ENCODE peak calls at places on chromosome 15, in four cellular contexts. One of them, this sample, is unnamed.

GRCh38 chr15:82854554-82854953 is 45.1 kb downstream of the WHAMM start:
- DNase-seq in esophagus squamous epithelium: no peak
- DNase-seq in GM23338: no peak
- DNase-seq in cardiac muscle cell: no peak
- DNase-seq in this sample: no peak

GRCh38 chr15:73081321-73081958 is 29.2 kb downstream of the NEO1 start:
- DNase-seq in esophagus squamous epithelium: no peak
- DNase-seq in GM23338: peak; percentile 74
- DNase-seq in cardiac muscle cell: peak; percentile 79
- DNase-seq in this sample: peak; percentile 54

GRCh38 chr15:51796777-51797474 is 32.5 kb upstream of the TMOD3 start:
- DNase-seq in esophagus squamous epithelium: no peak
- DNase-seq in cardiac muscle cell: no peak
- DNase-seq in GM23338: peak; percentile 12
- DNase-seq in this sample: no peak

GRCh38 chr15:62850791-62851291 is 191.7 kb upstream of the TPM1 start:
- DNase-seq in cardiac muscle cell: peak; percentile 71
- DNase-seq in GM23338: peak; percentile 75
- DNase-seq in esophagus squamous epithelium: no peak
- DNase-seq in this sample: peak; percentile 89

GRCh38 chr15:71312194-71312708 is 197.0 kb downstream of the THSD4 start:
- DNase-seq in GM23338: no peak
- DNase-seq in cardiac muscle cell: no peak
- DNase-seq in esophagus squamous epithelium: no peak
- DNase-seq in this sample: no peak

GRCh38 chr15:45402955-45403892 is 24.9 kb upstream of the GATM start:
- DNase-seq in GM23338: peak; percentile 49
- DNase-seq in cardiac muscle cell: peak; percentile 30
- DNase-seq in esophagus squamous epithelium: no peak
- DNase-seq in this sample: peak; percentile 47

GRCh38 chr15:91456251-91456718 is 356.2 kb downstream of the SV2B start:
- DNase-seq in cardiac muscle cell: peak; percentile 22
- DNase-seq in GM23338: no peak
- DNase-seq in esophagus squamous epithelium: no peak
- DNase-seq in this sample: no peak

GRCh38 chr15:43998607-43999006 is 171.8 kb downstream of the WDR76 start:
- DNase-seq in esophagus squamous epithelium: no peak
- DNase-seq in cardiac muscle cell: peak; percentile 90
- DNase-seq in GM23338: peak; percentile 24
- DNase-seq in this sample: no peak

GRCh38 chr15:73361331-73361730 is 7.4 kb downstream of the HCN4 start:
- DNase-seq in cardiac muscle cell: no peak
- DNase-seq in esophagus squamous epithelium: no peak
- DNase-seq in GM23338: no peak
- DNase-seq in this sample: no peak

GRCh38 chr15:56042982-56043980 is 49.9 kb upstream of the NEDD4 start:
- DNase-seq in cardiac muscle cell: no peak
- DNase-seq in esophagus squamous epithelium: no peak
- DNase-seq in GM23338: peak; percentile 6
- DNase-seq in this sample: no peak

GRCh38 chr15:85825118-85825517 is 30.4 kb upstream of the KLHL25 start:
- DNase-seq in GM23338: no peak
- DNase-seq in cardiac muscle cell: no peak
- DNase-seq in esophagus squamous epithelium: no peak
- DNase-seq in this sample: no peak

GRCh38 chr15:70447927-70448698 is 315.2 kb downstream of the UACA start:
- DNase-seq in GM23338: peak; percentile 38
- DNase-seq in esophagus squamous epithelium: no peak
- DNase-seq in cardiac muscle cell: peak; percentile 40
- DNase-seq in this sample: no peak

GRCh38 chr15:49832421-49832980 is 211.7 kb downstream of the DTWD1 start:
- DNase-seq in GM23338: peak; percentile 75
- DNase-seq in esophagus squamous epithelium: no peak
- DNase-seq in cardiac muscle cell: no peak
- DNase-seq in this sample: no peak

GRCh38 chr15:89666147-89666857 is 11.0 kb upstream of the KIF7 start:
- DNase-seq in GM23338: peak; percentile 29
- DNase-seq in esophagus squamous epithelium: no peak
- DNase-seq in cardiac muscle cell: no peak
- DNase-seq in this sample: no peak

GRCh38 chr15:77030928-77031375 is 36.0 kb downstream of the PSTPIP1 start:
- DNase-seq in esophagus squamous epithelium: no peak
- DNase-seq in cardiac muscle cell: no peak
- DNase-seq in GM23338: no peak
- DNase-seq in this sample: no peak

GRCh38 chr15:80587816-80588456 is 107.2 kb upstream of the ABHD17C start:
- DNase-seq in cardiac muscle cell: peak; percentile 85
- DNase-seq in GM23338: no peak
- DNase-seq in esophagus squamous epithelium: no peak
- DNase-seq in this sample: peak; percentile 12

GRCh38 chr15:35928847-35929246 is 382.9 kb upstream of the DPH6 start:
- DNase-seq in GM23338: no peak
- DNase-seq in cardiac muscle cell: no peak
- DNase-seq in esophagus squamous epithelium: no peak
- DNase-seq in this sample: no peak

GRCh38 chr15:34804113-34804512 is 8.8 kb upstream of the ACTC1 start:
- DNase-seq in GM23338: no peak
- DNase-seq in cardiac muscle cell: no peak
- DNase-seq in esophagus squamous epithelium: no peak
- DNase-seq in this sample: no peak

GRCh38 chr15:84960391-84961113 is 21.1 kb upstream of the PDE8A start:
- DNase-seq in cardiac muscle cell: no peak
- DNase-seq in GM23338: peak; percentile 76
- DNase-seq in esophagus squamous epithelium: no peak
- DNase-seq in this sample: no peak

GRCh38 chr15:22951381-22952280 is 28.5 kb downstream of the CYFIP1 start:
- DNase-seq in GM23338: no peak
- DNase-seq in esophagus squamous epithelium: no peak
- DNase-seq in cardiac muscle cell: no peak
- DNase-seq in this sample: no peak

GRCh38 chr15:22954326-22954725 is 25.8 kb downstream of the CYFIP1 start:
- DNase-seq in GM23338: no peak
- DNase-seq in esophagus squamous epithelium: no peak
- DNase-seq in cardiac muscle cell: no peak
- DNase-seq in this sample: no peak

GRCh38 chr15:22951031-22951380 is 29.2 kb downstream of the CYFIP1 start:
- DNase-seq in cardiac muscle cell: no peak
- DNase-seq in GM23338: no peak
- DNase-seq in esophagus squamous epithelium: no peak
- DNase-seq in this sample: no peak

GRCh38 chr15:22954798-22955543 is 25.2 kb downstream of the CYFIP1 start:
- DNase-seq in esophagus squamous epithelium: no peak
- DNase-seq in GM23338: no peak
- DNase-seq in cardiac muscle cell: no peak
- DNase-seq in this sample: no peak

DNA sequence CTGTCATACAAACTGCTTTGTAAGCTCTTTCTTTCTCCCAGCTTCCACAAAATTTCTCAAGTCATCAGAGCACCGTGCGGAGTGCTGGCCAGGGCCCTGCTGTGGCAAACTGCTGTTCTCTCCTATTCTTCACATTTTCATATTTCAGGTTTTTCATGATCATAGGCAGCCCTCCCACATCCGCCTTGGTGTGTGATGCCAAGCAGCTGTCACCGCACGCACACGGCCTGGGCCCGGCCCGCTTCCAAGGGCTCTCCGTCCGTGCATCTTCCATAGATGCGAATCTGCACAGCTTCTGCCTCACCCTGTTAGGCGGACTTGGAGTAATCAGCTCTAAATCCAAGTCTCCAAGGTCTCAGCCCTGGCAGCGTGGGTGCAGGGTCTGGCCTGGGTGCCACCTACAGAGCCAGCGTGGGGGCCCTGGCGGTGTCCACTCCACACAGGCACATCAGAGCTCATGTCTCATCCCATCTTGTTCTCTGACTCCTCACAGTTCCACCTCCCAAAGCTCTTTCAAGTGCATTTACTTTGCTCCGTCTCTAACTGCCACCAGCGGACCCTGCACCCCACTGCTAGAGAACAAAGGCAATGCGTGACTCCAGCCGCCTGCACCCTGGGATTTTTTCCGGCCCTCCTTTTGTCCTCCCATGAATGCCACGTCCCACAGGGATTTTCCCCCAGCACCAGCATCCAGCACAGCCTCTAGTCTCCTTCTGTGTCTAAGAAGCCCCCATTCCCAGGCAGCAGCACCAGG is 27.2 kb downstream of the CYFIP1 start:
- DNase-seq in GM23338: peak; percentile 76
- DNase-seq in esophagus squamous epithelium: no peak
- DNase-seq in cardiac muscle cell: peak; percentile 82
- DNase-seq in this sample: no peak
- H3K4me1 ChIP-seq in GM23338: peaks cover 24% of the 10 kb centered on the region
- H3K4me1 ChIP-seq in esophagus squamous epithelium: peaks cover 83% of the 10 kb centered on the region
- H3K4me1 ChIP-seq in cardiac muscle cell: peaks cover 10% of the 10 kb centered on the region
- H3K4me1 ChIP-seq in this sample: no peaks in the 10 kb centered on the region

DNA sequence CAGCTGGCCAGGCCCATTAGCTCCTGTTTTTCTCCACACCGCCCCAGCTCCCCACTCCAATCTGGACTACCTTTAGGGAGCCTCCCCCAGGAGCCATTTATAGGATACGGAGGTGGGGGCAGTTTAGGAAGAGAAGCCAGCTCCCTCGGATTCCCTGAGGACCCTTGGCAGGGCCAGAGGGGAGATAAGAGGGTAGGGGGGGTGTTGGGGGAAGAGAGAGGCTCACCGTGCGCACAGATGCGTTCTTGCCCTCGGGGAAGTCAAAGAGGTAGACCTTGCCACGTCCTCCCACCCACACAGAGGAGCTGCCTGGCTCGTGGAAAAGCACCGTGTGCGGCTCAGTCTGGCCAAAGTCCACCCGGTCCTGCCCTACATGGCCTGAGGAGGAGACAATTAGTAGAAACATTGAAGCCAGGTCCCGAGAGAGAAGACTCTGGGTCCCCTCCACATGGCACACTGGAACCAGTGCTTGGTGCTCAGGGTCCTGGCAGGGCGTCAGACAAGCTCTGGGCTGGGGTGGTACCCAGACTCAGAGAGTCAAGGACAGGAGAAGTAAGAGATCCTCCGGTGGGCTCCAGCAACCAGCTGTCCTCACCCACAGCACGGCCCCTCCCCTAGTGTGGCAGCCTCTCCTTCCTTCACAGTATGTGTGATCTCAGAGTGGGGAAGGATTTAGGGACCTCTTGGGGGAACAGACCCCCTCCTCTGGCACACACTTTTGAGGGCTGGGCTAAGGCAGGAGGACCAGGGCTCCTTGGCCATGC is 15.0 kb downstream of the SEMA7A start:
- DNase-seq in esophagus squamous epithelium: no peak
- DNase-seq in GM23338: no peak
- DNase-seq in cardiac muscle cell: no peak
- DNase-seq in this sample: no peak
- H3K4me1 ChIP-seq in esophagus squamous epithelium: peaks cover 12% of the 10 kb centered on the region
- H3K4me1 ChIP-seq in GM23338: peaks cover 28% of the 10 kb centered on the region
- H3K4me1 ChIP-seq in cardiac muscle cell: peaks cover 39% of the 10 kb centered on the region
- H3K4me1 ChIP-seq in this sample: peaks cover 65% of the 10 kb centered on the region

DNA sequence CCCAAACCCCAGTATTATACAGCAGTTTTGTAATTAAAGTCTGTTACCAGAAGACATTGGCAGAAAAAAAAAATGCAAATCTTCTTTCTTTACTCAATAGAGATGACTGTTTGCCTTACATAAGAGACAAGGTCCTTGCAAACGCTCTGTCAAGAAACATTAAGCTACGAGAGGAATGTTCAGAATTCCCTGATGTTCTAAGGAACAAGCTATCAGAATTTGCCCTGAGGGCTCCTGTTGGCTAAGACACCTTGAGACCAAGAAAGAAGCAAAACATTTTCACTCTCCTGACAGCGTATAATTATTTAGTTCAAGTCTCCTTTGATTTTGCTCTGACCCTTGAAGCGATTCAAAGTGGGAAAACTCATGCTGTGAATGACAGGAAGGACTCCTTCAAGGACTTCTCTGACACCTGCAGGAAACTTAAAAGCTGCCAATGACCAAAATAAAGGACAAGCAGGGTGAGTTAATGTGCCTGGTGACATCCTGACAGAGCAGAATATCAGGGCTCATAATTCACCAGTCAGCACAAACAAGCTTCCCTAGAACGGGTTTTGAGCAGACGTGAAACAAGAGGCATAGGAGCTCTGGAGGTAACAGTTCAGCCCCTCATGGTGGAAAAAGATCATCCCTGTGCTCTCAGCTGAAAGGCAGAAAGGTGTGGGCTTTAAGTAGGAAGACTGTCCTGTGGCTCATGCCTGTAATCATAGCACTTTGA is 2.5 kb downstream of the SCAMP2 start:
- DNase-seq in GM23338: no peak
- DNase-seq in esophagus squamous epithelium: no peak
- DNase-seq in cardiac muscle cell: no peak
- DNase-seq in this sample: no peak
- H3K4me1 ChIP-seq in GM23338: no peaks in the 10 kb centered on the region
- H3K4me1 ChIP-seq in esophagus squamous epithelium: peaks cover 79% of the 10 kb centered on the region
- H3K4me1 ChIP-seq in cardiac muscle cell: peaks cover 32% of the 10 kb centered on the region
- H3K4me1 ChIP-seq in this sample: peaks cover 12% of the 10 kb centered on the region

DNA sequence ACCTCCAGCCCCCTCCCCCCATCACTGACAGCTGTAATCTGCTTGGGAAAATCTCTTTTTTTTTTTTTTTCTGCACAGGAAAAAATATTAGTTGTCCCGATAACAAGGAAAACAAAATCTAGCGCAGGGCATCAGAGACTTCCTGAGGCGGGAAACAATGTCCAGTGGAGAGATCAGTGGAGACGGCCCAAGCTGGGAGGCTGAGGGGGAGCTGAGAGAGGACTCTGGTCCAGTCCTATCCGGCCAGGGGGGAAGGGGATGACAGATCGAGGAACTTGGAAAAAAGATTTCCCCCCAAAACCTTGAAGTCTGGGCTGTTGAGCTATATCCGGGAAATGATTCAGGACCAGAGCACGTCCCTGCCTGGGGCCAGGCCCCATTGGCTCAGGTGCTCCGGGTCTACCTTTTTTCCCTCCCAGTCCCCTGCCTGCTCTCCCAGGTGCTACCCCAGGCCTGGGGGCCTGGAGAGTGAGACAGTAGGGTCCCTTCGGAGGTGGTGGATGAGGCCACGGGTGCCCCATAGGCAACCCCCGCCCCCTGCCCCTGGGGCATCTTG is 14.0 kb upstream of the DLL4 start:
- DNase-seq in cardiac muscle cell: no peak
- DNase-seq in esophagus squamous epithelium: no peak
- DNase-seq in GM23338: no peak
- DNase-seq in this sample: no peak
- H3K4me1 ChIP-seq in cardiac muscle cell: no peaks in the 10 kb centered on the region
- H3K4me1 ChIP-seq in esophagus squamous epithelium: peaks cover 34% of the 10 kb centered on the region
- H3K4me1 ChIP-seq in GM23338: peaks cover 19% of the 10 kb centered on the region
- H3K4me1 ChIP-seq in this sample: peaks cover 7% of the 10 kb centered on the region

GRCh38 chr15:99594916-99595315 is 29.1 kb downstream of the MEF2A start:
- DNase-seq in cardiac muscle cell: no peak
- DNase-seq in GM23338: no peak
- DNase-seq in esophagus squamous epithelium: no peak
- DNase-seq in this sample: no peak
- H3K4me1 ChIP-seq in cardiac muscle cell: no peaks in the 10 kb centered on the region
- H3K4me1 ChIP-seq in GM23338: peaks cover 21% of the 10 kb centered on the region
- H3K4me1 ChIP-seq in esophagus squamous epithelium: peaks cover 10% of the 10 kb centered on the region
- H3K4me1 ChIP-seq in this sample: no peaks in the 10 kb centered on the region